ENCODE peak calls at places on chromosome 1, in six cellular contexts. V is uterus, I is upper lobe of right lung, O is heart right ventricle, A is testis, M is aorta. D is an unnamed sample. For H3K4me1, the result is how much of the 10 kb centered on the place peaks cover.

GRCh38 chr1:164771001-164771550 is 212.1 kb downstream of the PBX1 start:
- DNase-seq in V (no peak), I (no peak), O (no peak), A (no peak), M (no peak), D (no peak)

GRCh38 chr1:20051218-20051829 is 18.7 kb upstream of the PLA2G5 start:
- DNase-seq in V (no peak), I (no peak), O (no peak), A (no peak), M (no peak), D (no peak)

GRCh38 chr1:167871331-167871730 is 42.6 kb downstream of the ADCY10 start:
- DNase-seq in V (no peak), I (no peak), O (no peak), A (no peak), M (no peak), D (no peak)

GRCh38 chr1:187893471-187893870 is 1064.7 kb downstream of the PLA2G4A start:
- DNase-seq in V (no peak), I (no peak), O (no peak), A (no peak), M (no peak), D (no peak)

GRCh38 chr1:200379431-200379755 is 30.4 kb downstream of the ZNF281 start:
- DNase-seq in V (no peak), I (no peak), O (no peak), A (no peak), M (no peak), D (no peak)

GRCh38 chr1:159960721-159961381 is 6.8 kb upstream of the SLAMF9 start:
- DNase-seq in V (no peak), I (no peak), O (no peak), A (no peak), M (peak), D (peak)

GRCh38 chr1:159991513-159991912 is 37.5 kb upstream of the SLAMF9 start:
- DNase-seq in V (no peak), I (no peak), O (no peak), A (no peak), M (no peak), D (no peak)

GRCh38 chr1:63721531-63722189 is 52.2 kb upstream of the ROR1 start:
- DNase-seq in V (no peak), I (no peak), O (peak), A (no peak), M (no peak), D (peak)

GRCh38 chr1:151311589-151312331 is 15.5 kb downstream of the PI4KB start:
- DNase-seq in V (peak), I (no peak), O (peak), A (peak), M (peak), D (peak)

GRCh38 chr1:88463401-88463800 is 220.7 kb upstream of the PKN2 start:
- DNase-seq in V (no peak), I (no peak), O (no peak), A (no peak), M (no peak), D (no peak)

GRCh38 chr1:207003216-207003615 is 29.3 kb downstream of the C1orf116 start:
- DNase-seq in V (no peak), I (no peak), O (no peak), A (no peak), M (no peak), D (no peak)

GRCh38 chr1:155940531-155940992 is 876 bp upstream of the RXFP4 start:
- DNase-seq in V (peak), I (no peak), O (peak), A (peak), M (no peak), D (peak)
- H3K4me1 ChIP-seq in V (under half), I (half or more), O (under half), A (under half), M (under half), D (under half)

GRCh38 chr1:1891349-1892078 is 627 bp upstream of the GNB1 start:
- DNase-seq in V (peak), I (peak), O (peak), A (peak), M (peak), D (peak)

GRCh38 chr1:1892079-1892762 is 1.3 kb upstream of the GNB1 start:
- DNase-seq in V (no peak), I (no peak), O (no peak), A (no peak), M (no peak), D (peak)

GRCh38 chr1:1890506-1891348 is at the start of gene GNB1:
- DNase-seq in V (peak), I (peak), O (peak), A (peak), M (peak), D (peak)

GRCh38 chr1:1889847-1890505 is 911 bp downstream of the GNB1 start:
- DNase-seq in V (no peak), I (peak), O (peak), A (peak), M (peak), D (peak)

GRCh38 chr1:1889090-1889750 is 1.7 kb downstream of the GNB1 start:
- DNase-seq in V (no peak), I (no peak), O (no peak), A (no peak), M (peak), D (no peak)
- H3K4me1 ChIP-seq in V (under half), I (under half), O (half or more), A (under half), M (under half), D (under half)

GRCh38 chr1:156465747-156466365 is 34.7 kb downstream of the MEF2D start:
- DNase-seq in V (no peak), I (no peak), O (no peak), A (no peak), M (no peak), D (peak)
- H3K4me1 ChIP-seq in V (under half), I (under half), O (half or more), A (under half), M (under half), D (under half)

GRCh38 chr1:94926915-94927404 is at the start of gene CNN3:
- DNase-seq in V (peak), I (peak), O (peak), A (peak), M (peak), D (peak)
- H3K4me1 ChIP-seq in V (under half), I (under half), O (under half), A (under half), M (under half), D (under half)

GRCh38 chr1:64893921-64894320 is 72.4 kb downstream of the JAK1 start:
- DNase-seq in V (no peak), I (no peak), O (no peak), A (no peak), M (no peak), D (no peak)

GRCh38 chr1:64895500-64895899 is 70.8 kb downstream of the JAK1 start:
- DNase-seq in V (no peak), I (no peak), O (no peak), A (no peak), M (no peak), D (no peak)

GRCh38 chr1:64898107-64898861 is 68.1 kb downstream of the JAK1 start:
- DNase-seq in V (peak), I (peak), O (peak), A (peak), M (peak), D (peak)

GRCh38 chr1:64894438-64895196 is 71.7 kb downstream of the JAK1 start:
- DNase-seq in V (no peak), I (no peak), O (no peak), A (no peak), M (no peak), D (no peak)

GRCh38 chr1:64896546-64896945 is 69.8 kb downstream of the JAK1 start:
- DNase-seq in V (no peak), I (no peak), O (no peak), A (no peak), M (no peak), D (no peak)
- H3K4me1 ChIP-seq in V (under half), I (half or more), O (under half), A (under half), M (under half), D (under half)

GRCh38 chr1:211580303-211580687 is 1.3 kb upstream of the SLC30A1 start:
- DNase-seq in V (no peak), I (no peak), O (no peak), A (no peak), M (no peak), D (no peak)

GRCh38 chr1:211581521-211581920 is 2.6 kb upstream of the SLC30A1 start:
- DNase-seq in V (peak), I (no peak), O (no peak), A (no peak), M (no peak), D (no peak)

GRCh38 chr1:211578640-211579433 is at the start of gene SLC30A1:
- DNase-seq in V (peak), I (peak), O (peak), A (peak), M (peak), D (peak)

GRCh38 chr1:211577826-211578639 is 928 bp downstream of the SLC30A1 start:
- DNase-seq in V (peak), I (peak), O (peak), A (peak), M (peak), D (peak)

DNA sequence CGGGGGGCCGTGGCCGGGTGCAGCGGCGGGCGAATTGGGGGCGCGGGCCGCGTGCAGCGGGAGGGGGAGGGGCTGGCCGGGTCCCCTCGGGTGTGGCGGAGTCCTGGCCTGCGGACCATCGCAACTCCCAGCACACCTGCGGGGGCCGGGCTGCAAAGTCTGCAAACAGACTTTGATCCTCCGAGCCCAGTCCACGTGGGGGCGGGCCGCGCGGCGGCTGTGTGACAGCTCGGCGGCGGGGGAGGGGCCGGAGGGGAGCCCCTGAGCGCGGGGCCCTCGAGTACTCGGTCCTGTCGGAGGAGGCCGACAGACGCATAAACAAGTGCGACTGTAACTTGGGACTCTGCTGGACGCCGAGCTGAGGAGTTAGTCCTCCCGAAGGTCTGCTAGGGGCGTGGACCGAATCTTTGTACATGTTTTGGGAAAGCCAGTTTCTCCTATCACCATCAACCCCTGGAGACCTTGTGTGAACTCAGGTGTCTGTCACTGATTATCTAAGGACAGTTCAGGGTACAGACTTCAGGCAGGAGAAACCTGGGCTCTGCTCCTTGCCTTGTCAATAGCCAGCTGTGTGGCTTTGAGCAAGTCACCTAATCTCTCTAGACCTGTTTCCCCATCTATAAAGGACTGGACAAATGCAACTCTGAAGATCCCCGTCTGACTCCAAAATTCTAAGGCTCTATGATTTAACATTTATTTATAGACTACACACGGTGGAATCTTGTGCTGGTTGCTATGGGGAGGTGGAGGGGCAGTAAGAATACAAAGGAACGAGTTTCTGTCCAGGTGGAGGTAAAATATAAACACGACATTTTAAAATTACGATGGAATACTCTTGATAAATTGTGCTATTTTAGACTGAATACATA is 707 bp upstream of the SLC30A1 start:
- DNase-seq in V (peak), I (peak), O (no peak), A (peak), M (peak), D (no peak)
- H3K4me1 ChIP-seq in V (under half), I (under half), O (under half), A (under half), M (under half), D (under half)

DNA sequence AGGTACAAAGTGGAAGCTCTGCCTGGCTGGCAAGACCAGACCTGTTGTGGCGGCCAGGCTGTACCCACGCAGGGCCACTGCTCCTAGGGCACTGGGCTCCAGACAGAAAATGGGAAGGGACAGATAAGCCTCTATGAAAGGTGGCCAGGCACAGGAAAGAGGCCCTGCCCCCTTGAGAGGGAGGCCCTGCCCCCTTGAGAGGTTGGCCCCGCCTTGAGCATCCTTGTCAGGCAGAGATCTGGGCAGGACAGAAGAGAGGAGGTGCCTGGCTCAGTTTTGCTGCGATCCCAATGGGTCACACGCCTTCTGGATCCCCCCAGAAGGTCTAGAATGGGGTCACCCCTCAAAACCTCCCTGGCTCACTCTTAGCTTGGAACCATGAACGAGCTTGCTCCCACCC is 17.4 kb upstream of the ECE1 start:
- DNase-seq in V (no peak), I (no peak), O (no peak), A (no peak), M (no peak), D (peak)
- H3K4me1 ChIP-seq in V (under half), I (under half), O (under half), A (half or more), M (under half), D (under half)